ENCODE peak calls at places on chromosomes 4 and X, in six cellular contexts. Y is GM19239; F is GDM1; V is stimulated activated CD8-positive, alpha-beta memory T cell treated with anti-CD3 and anti-CD28 coated beads, Interleukin-15, amount 100 ng/mL, for 4 hours; N is hepatic stellate cell; Q is NCI-H1105. X is an unnamed sample.

GRCh38 chrX:50054147-50054546 is 131.8 kb downstream of the CLCN5 start:
- DNase-seq in Y (no peak), F (no peak), V (no peak), N (no peak), Q (no peak), X (no peak)

GRCh38 chr4:8164194-8164565 is 5.6 kb upstream of the ABLIM2 start:
- DNase-seq in Y (no peak), F (no peak), V (no peak), N (no peak), Q (no peak), X (no peak)

GRCh38 chr4:110085131-110085530 is 113.3 kb downstream of the ELOVL6 start:
- DNase-seq in Y (no peak), F (no peak), V (no peak), N (no peak), Q (no peak), X (no peak)

GRCh38 chr4:6011686-6012085 is 6.5 kb downstream of the C4orf50 start:
- DNase-seq in Y (no peak), F (no peak), V (no peak), N (no peak), Q (no peak), X (no peak)

GRCh38 chr4:115678425-115678941 is 565.1 kb upstream of the NDST4 start:
- DNase-seq in Y (no peak), F (no peak), V (no peak), N (no peak), Q (no peak), X (no peak)

GRCh38 chrX:72273718-72274117 is 3.3 kb downstream of the RPS4X start:
- DNase-seq in Y (no peak), F (no peak), V (no peak), N (no peak), Q (no peak), X (no peak)

GRCh38 chr4:28677808-28678207 is 1817.2 kb downstream of the STIM2 start:
- DNase-seq in Y (no peak), F (no peak), V (no peak), N (no peak), Q (no peak), X (no peak)

GRCh38 chrX:46547857-46548256 is 2.6 kb upstream of the ZNF674 start:
- DNase-seq in Y (no peak), F (no peak), V (no peak), N (peak; percentile 23), Q (no peak), X (no peak)

GRCh38 chrX:70279081-70279480 is 2.9 kb upstream of the RAB41 start:
- DNase-seq in Y (no peak), F (no peak), V (no peak), N (no peak), Q (no peak), X (no peak)

GRCh38 chr4:51930557-51930956 is 87.6 kb downstream of the DCUN1D4 start:
- DNase-seq in Y (no peak), F (no peak), V (no peak), N (no peak), Q (no peak), X (no peak)

X was measured in activated T-helper 2 cell treated with anti-CD3 and anti-CD28 coated beads, Interferon-gamma antibody, Interleukin-2, Interleukin-4, amounts not matched to agents 10 μg/mL and 5 μg/mL and 100 μg/mL, durations not matched to agents 14 hours and 24 hours and 36 hours.